ENCODE peak calls at places on chromosomes 13 and 19, in ten cellular contexts. D, Y, P, L, Z, K, O, M, H and X are unnamed samples.
A peak's percentile ranks its signal among the peaks of the same experiment; 100 is the strongest.

GRCh38 chr13:23159205-23159586 is 21.6 kb upstream of the SGCG start:
- DNase-seq in O (no peak), Z (peak; percentile 9), M (peak; percentile 41), P (no peak), H (peak; percentile 34), K (no peak), Y (no peak), L (no peak), D (no peak), X (no peak)

GRCh38 chr19:2495130-2495641 is 19.3 kb downstream of the GADD45B start:
- DNase-seq in Y (no peak), O (peak; percentile 66), K (no peak), Z (no peak), H (peak; percentile 61), P (no peak), L (no peak), M (no peak), D (peak; percentile 93), X (no peak)

GRCh38 chr13:25874907-25875306 is 176.9 kb downstream of the SHISA2 start:
- DNase-seq in O (no peak), D (no peak), Z (peak; percentile 25), Y (peak; percentile 29), H (no peak), L (peak; percentile 44), K (no peak), P (no peak), M (no peak), X (no peak)

GRCh38 chr13:105083986-105084385 is 1451.5 kb downstream of the EFNB2 start:
- DNase-seq in P (no peak), Z (no peak), M (no peak), Y (no peak), O (no peak), D (no peak), K (no peak), H (no peak), L (no peak), X (no peak)

GRCh38 chr19:3333662-3334061 is 32.7 kb upstream of the NFIC start:
- DNase-seq in K (no peak), D (peak; percentile 4), P (no peak), Y (no peak), M (no peak), Z (no peak), O (no peak), L (no peak), H (no peak), X (no peak)

GRCh38 chr19:29807870-29808405 is 3.9 kb upstream of the CCNE1 start:
- DNase-seq in P (no peak), L (no peak), Z (no peak), O (no peak), M (no peak), D (no peak), K (no peak), Y (no peak), H (no peak), X (no peak)

GRCh38 chr13:114219406-114219805 is 15.3 kb upstream of the CDC16 start:
- DNase-seq in D (no peak), P (no peak), K (no peak), L (no peak), M (no peak), Z (no peak), O (no peak), H (no peak), Y (no peak), X (no peak)

GRCh38 chr13:44815507-44816074 is 173.7 kb downstream of the NUFIP1 start:
- DNase-seq in O (no peak), P (no peak), M (no peak), H (peak; percentile 97), K (no peak), D (no peak), L (peak; percentile 10), Z (peak; percentile 21), Y (peak; percentile 37), X (no peak)

GRCh38 chr19:41993612-41994483 is at the start of gene ATP1A3:
- DNase-seq in Y (peak; percentile 14), Z (peak; percentile 62), P (peak; percentile 77), D (peak; percentile 68), K (peak; percentile 56), H (peak; percentile 60), L (peak; percentile 57), M (peak; percentile 86), O (no peak), X (peak; percentile 42)

GRCh38 chr13:60520902-60521563 is 124.0 kb downstream of the TDRD3 start:
- DNase-seq in Y (no peak), Z (no peak), M (no peak), H (no peak), L (no peak), K (no peak), P (no peak), D (no peak), O (no peak), X (no peak)

GRCh38 chr13:95809429-95809828 is 132.5 kb downstream of the DNAJC3 start:
- DNase-seq in M (no peak), Z (no peak), P (no peak), L (no peak), O (no peak), H (no peak), D (peak; percentile 19), Y (no peak), K (no peak), X (no peak)

GRCh38 chr13:80881495-80882482 is 540.9 kb upstream of the SPRY2 start:
- DNase-seq in L (no peak), Y (no peak), H (no peak), D (no peak), P (peak; percentile 98), M (peak; percentile 76), O (no peak), Z (no peak), K (no peak), X (no peak)

GRCh38 chr19:39599116-39599515 is 3.2 kb upstream of the LGALS13 start:
- DNase-seq in K (no peak), O (no peak), Y (no peak), M (peak; percentile 17), H (peak; percentile 21), L (no peak), P (no peak), Z (no peak), D (no peak), X (no peak)

GRCh38 chr19:33171222-33171795 is 22.8 kb upstream of the LRP3 start:
- DNase-seq in Z (no peak), D (no peak), M (no peak), O (no peak), H (no peak), Y (no peak), P (no peak), L (no peak), K (no peak), X (no peak)

GRCh38 chr19:48878219-48879024 is 6.2 kb downstream of the PPP1R15A start:
- DNase-seq in H (peak; percentile 24), K (no peak), L (no peak), Z (no peak), Y (no peak), M (no peak), P (no peak), O (peak; percentile 79), D (no peak), X (no peak)

GRCh38 chr19:1855040-1855827 is 7.0 kb upstream of the REXO1 start:
- DNase-seq in K (peak; percentile 74), P (peak; percentile 21), L (peak; percentile 87), D (peak; percentile 67), H (peak; percentile 93), M (peak; percentile 75), Y (peak; percentile 72), Z (peak; percentile 86), O (no peak), X (no peak)

GRCh38 chr19:8484331-8484894 is 18.0 kb downstream of the PRAM1 start:
- DNase-seq in O (no peak), Y (no peak), L (no peak), M (no peak), K (no peak), Z (no peak), P (no peak), D (peak; percentile 41), H (no peak), X (no peak)

GRCh38 chr19:45739498-45740439 is 6.5 kb downstream of the MEIOSIN start:
- DNase-seq in Y (no peak), O (no peak), H (no peak), M (no peak), L (no peak), P (no peak), Z (no peak), K (no peak), D (no peak), X (no peak)

GRCh38 chr19:46603752-46604241 is 2.7 kb downstream of the CALM3 start:
- DNase-seq in P (no peak), H (no peak), M (no peak), Z (no peak), L (no peak), K (no peak), D (no peak), Y (no peak), O (no peak), X (no peak)

GRCh38 chr13:94300401-94300800 is 179.1 kb downstream of the DCT start:
- DNase-seq in O (no peak), Y (no peak), H (no peak), K (no peak), D (no peak), M (no peak), P (no peak), Z (no peak), L (no peak), X (no peak)

GRCh38 chr19:46369817-46370216 is 22.9 kb downstream of the PPP5C start:
- DNase-seq in D (no peak), H (no peak), M (no peak), O (no peak), L (no peak), Y (no peak), Z (no peak), K (no peak), P (no peak), X (no peak)

GRCh38 chr19:47539747-47540311 is 25.0 kb upstream of the NAPA start:
- DNase-seq in L (no peak), P (no peak), O (no peak), K (no peak), Z (no peak), Y (no peak), M (no peak), H (no peak), D (no peak), X (no peak)

GRCh38 chr13:101417043-101417406 is 717 bp upstream of the NALCN start:
- DNase-seq in D (no peak), Y (no peak), H (peak; percentile 67), K (no peak), P (peak; percentile 58), O (no peak), L (no peak), M (peak; percentile 3), Z (no peak), X (no peak)

GRCh38 chr13:27079421-27079958 is 92.1 kb downstream of the USP12 start:
- DNase-seq in M (no peak), K (no peak), H (peak; percentile 71), Z (no peak), P (no peak), L (no peak), Y (no peak), D (no peak), O (no peak), X (no peak)

GRCh38 chr19:602391-603301 is 13.0 kb downstream of the HCN2 start:
- DNase-seq in L (no peak), K (no peak), M (no peak), Z (no peak), Y (no peak), D (peak; percentile 69), P (no peak), H (no peak), O (no peak), X (no peak)

GRCh38 chr19:47372603-47373002 is 23.5 kb downstream of the DHX34 start:
- DNase-seq in H (no peak), L (no peak), O (no peak), Z (no peak), K (no peak), M (no peak), P (no peak), Y (no peak), D (no peak), X (no peak)

GRCh38 chr13:79533781-79534400 is 52.9 kb downstream of the NDFIP2 start:
- DNase-seq in H (peak; percentile 63), O (no peak), Y (no peak), Z (no peak), D (no peak), P (no peak), M (no peak), L (no peak), K (no peak), X (no peak)

GRCh38 chr13:34401741-34402140 is 540.3 kb upstream of the NBEA start:
- DNase-seq in Y (no peak), L (no peak), Z (no peak), D (no peak), K (no peak), M (no peak), P (no peak), H (no peak), O (no peak), X (no peak)